ENCODE peak calls at places on chromosomes 16 and 17, in four cellular contexts. One of them, this sample, is unnamed. For H3K4me1, the result is how much of the 10 kb centered on the place peaks cover.

GRCh38 chr17:48610282-48611211 is at the start of gene HOXB7:
- DNase-seq in heart left ventricle: peak
- DNase-seq in mucosa of descending colon: peak
- DNase-seq in H9: peak
- DNase-seq in this sample: peak

GRCh38 chr16:1823821-1824220 is 2.8 kb downstream of the HAGH start:
- DNase-seq in heart left ventricle: no peak
- DNase-seq in mucosa of descending colon: peak
- DNase-seq in H9: peak
- DNase-seq in this sample: peak

GRCh38 chr17:65055708-65056638 is 567 bp downstream of the GNA13 start:
- DNase-seq in heart left ventricle: peak
- DNase-seq in mucosa of descending colon: peak
- DNase-seq in H9: peak
- DNase-seq in this sample: peak

GRCh38 chr16:75065808-75066149 is 50.8 kb downstream of the LDHD start:
- DNase-seq in heart left ventricle: no peak
- DNase-seq in mucosa of descending colon: peak
- DNase-seq in H9: no peak
- DNase-seq in this sample: no peak

GRCh38 chr17:48228720-48229119 is 121.2 kb downstream of the SNX11 start:
- DNase-seq in heart left ventricle: no peak
- DNase-seq in mucosa of descending colon: no peak
- DNase-seq in H9: peak
- DNase-seq in this sample: no peak

GRCh38 chr16:89031715-89032659 is 55.0 kb upstream of the CBFA2T3 start:
- DNase-seq in heart left ventricle: no peak
- DNase-seq in mucosa of descending colon: peak
- DNase-seq in H9: no peak
- DNase-seq in this sample: peak

GRCh38 chr17:35313875-35314409 is 59.5 kb downstream of the SLFN11 start:
- DNase-seq in heart left ventricle: peak
- DNase-seq in mucosa of descending colon: peak
- DNase-seq in H9: peak
- DNase-seq in this sample: peak

GRCh38 chr17:80743181-80743771 is 198.6 kb downstream of the RPTOR start:
- DNase-seq in heart left ventricle: no peak
- DNase-seq in mucosa of descending colon: no peak
- DNase-seq in H9: no peak
- DNase-seq in this sample: no peak

GRCh38 chr17:21286771-21287702 is 2.5 kb downstream of the MAP2K3 start:
- DNase-seq in heart left ventricle: no peak
- DNase-seq in mucosa of descending colon: peak
- DNase-seq in H9: no peak
- DNase-seq in this sample: no peak

GRCh38 chr16:78407191-78407590 is 307.7 kb downstream of the WWOX start:
- DNase-seq in heart left ventricle: no peak
- DNase-seq in mucosa of descending colon: no peak
- DNase-seq in H9: no peak
- DNase-seq in this sample: no peak

GRCh38 chr17:18301081-18301480 is 13.7 kb downstream of the TOP3A start:
- DNase-seq in heart left ventricle: no peak
- DNase-seq in mucosa of descending colon: no peak
- DNase-seq in H9: no peak
- DNase-seq in this sample: no peak

GRCh38 chr17:41406205-41406604 is 8.8 kb upstream of the KRT31 start:
- DNase-seq in heart left ventricle: no peak
- DNase-seq in mucosa of descending colon: no peak
- DNase-seq in H9: no peak
- DNase-seq in this sample: no peak

GRCh38 chr17:55577687-55578086 is 66.4 kb upstream of the SMIM36 start:
- DNase-seq in heart left ventricle: peak
- DNase-seq in mucosa of descending colon: peak
- DNase-seq in H9: no peak
- DNase-seq in this sample: peak

GRCh38 chr17:40564195-40564882 is 933 bp downstream of the CCR7 start:
- DNase-seq in heart left ventricle: no peak
- DNase-seq in mucosa of descending colon: no peak
- DNase-seq in H9: peak
- DNase-seq in this sample: no peak

GRCh38 chr16:54655171-54655590 is 275.5 kb upstream of the IRX5 start:
- DNase-seq in heart left ventricle: peak
- DNase-seq in mucosa of descending colon: no peak
- DNase-seq in H9: no peak
- DNase-seq in this sample: peak

GRCh38 chr16:27426423-27427408 is 24.7 kb downstream of the IL21R start:
- DNase-seq in heart left ventricle: no peak
- DNase-seq in mucosa of descending colon: peak
- DNase-seq in H9: peak
- DNase-seq in this sample: no peak

GRCh38 chr16:74699666-74700065 is 996 bp downstream of the MLKL start:
- DNase-seq in heart left ventricle: no peak
- DNase-seq in mucosa of descending colon: no peak
- DNase-seq in H9: no peak
- DNase-seq in this sample: no peak

GRCh38 chr17:49051269-49051668 is 54.1 kb downstream of the IGF2BP1 start:
- DNase-seq in heart left ventricle: no peak
- DNase-seq in mucosa of descending colon: no peak
- DNase-seq in H9: peak
- DNase-seq in this sample: no peak

GRCh38 chr16:3467920-3468319 is 24.4 kb downstream of the NAA60 start:
- DNase-seq in heart left ventricle: no peak
- DNase-seq in mucosa of descending colon: no peak
- DNase-seq in H9: no peak
- DNase-seq in this sample: no peak

DNA sequence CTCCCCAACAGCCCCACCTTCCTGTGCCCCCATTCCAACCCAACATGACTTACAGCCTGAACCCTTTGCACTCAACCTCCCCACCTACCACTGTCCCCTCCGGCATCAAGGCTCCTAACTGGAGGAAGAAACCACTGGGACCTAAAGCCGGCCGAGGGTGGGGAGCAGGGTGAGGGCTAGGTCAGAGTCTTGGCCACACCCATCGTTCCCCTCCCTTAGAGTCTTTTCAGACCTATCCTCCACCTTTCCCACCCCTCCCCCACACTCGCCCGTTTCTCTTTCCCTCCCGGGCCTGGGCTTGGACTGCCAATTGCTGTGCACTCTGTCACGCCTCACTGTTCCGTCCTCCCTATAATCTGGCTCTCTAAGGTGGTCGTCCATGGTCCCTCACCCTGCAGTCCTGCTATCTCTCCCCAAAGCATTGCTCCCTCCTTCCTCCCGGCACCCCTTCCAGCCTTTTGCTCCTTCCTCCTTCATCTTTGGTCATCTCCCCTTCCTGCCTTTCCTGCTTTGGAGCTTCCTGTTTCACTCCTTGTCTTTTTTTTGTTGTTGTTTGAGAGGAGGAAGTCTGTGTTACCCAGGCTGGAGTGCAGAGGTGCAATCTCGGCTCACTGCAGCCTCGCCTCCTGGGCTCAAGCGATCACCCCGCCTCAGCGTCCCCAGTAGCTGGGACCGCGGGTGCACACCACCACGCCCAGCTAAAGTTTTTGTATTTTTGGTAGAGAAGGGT is 958 bp upstream of the CLDN7 start:
- DNase-seq in heart left ventricle: no peak
- DNase-seq in mucosa of descending colon: peak
- DNase-seq in H9: peak
- DNase-seq in this sample: no peak
- H3K4me1 ChIP-seq in heart left ventricle: under half
- H3K4me1 ChIP-seq in mucosa of descending colon: under half
- H3K4me1 ChIP-seq in H9: under half
- H3K4me1 ChIP-seq in this sample: under half

DNA sequence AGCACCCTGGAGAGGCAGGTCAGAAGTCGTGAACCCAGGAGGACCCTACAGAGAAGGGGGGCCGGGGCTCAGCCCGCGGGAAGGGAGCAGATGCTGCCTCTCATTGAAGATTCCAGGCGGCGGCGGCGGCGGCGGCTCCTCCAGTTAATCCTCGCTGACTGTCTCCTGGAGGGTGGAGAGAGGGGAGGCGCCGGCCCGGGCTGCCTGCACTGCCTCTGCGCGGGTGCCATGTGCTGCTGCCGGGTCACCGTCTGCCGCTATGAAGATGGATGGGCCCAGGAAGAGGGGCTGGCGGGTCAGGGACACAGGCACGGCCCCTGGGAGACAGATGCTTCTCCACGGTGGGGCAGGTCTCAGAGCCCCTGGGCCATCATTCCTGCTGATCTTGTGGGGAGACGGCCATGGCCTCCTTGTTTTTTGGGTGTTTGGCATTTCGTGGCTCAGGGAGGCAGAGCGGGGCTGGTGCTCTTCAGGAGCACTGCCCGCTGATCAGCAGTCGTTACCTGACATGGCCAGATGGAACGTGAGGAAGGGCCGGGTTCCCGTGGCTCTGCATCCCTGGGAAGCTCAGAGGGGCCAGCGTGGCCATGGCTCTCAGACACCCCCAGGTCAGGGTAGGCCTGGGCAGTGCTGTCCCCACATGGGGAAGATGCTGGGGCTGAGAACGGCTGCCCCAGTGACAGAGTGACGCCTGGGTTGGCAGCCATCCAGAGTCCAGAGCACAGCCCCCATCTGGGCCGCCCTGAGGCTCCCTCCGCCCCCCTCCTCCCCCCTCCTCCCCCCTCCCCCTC is 36.1 kb downstream of the GINS2 start:
- DNase-seq in heart left ventricle: no peak
- DNase-seq in mucosa of descending colon: peak
- DNase-seq in H9: no peak
- DNase-seq in this sample: peak
- H3K4me1 ChIP-seq in heart left ventricle: under half
- H3K4me1 ChIP-seq in mucosa of descending colon: under half
- H3K4me1 ChIP-seq in H9: under half
- H3K4me1 ChIP-seq in this sample: under half

DNA sequence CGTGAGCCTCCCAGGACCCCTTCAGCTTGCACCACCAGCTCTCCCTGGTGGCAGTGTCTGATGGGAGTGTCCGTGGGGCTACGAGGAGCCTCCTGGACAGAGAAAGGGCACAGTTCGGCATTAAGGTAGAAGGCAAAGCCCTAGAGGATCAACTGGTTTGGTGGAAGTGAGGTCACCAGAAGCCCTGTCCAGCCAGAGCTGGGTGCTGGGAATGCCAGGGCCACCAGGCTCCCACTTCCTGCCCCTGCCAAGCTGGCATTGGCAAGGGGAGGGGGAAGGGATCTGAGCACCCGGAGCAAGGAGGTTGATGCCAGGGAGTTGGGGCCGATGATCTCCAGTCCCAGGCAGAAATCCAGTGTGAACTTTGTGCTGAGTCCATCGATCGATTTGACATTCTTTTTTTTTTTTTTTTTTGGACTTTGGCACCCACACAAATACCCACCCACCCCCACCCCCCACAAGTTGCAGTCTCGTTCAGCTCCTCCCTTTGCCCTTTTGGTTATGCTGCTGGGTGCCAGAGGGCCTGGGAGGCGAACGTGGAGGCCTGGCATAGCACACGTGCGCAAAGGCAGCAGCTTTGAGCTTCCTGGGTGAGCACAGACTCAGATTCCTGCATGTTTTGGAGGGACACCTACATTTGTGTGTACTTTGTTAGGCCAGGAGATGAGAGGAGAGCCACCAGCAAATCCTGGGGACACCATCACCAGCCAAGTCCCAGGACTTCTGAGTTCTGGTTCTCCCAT is 2.1 kb downstream of the NHERF1 start:
- DNase-seq in heart left ventricle: no peak
- DNase-seq in mucosa of descending colon: peak
- DNase-seq in H9: no peak
- DNase-seq in this sample: no peak
- H3K4me1 ChIP-seq in heart left ventricle: under half
- H3K4me1 ChIP-seq in mucosa of descending colon: under half
- H3K4me1 ChIP-seq in H9: under half
- H3K4me1 ChIP-seq in this sample: half or more

GRCh38 chr17:44543905-44544523 is 13.3 kb upstream of the FZD2 start:
- DNase-seq in heart left ventricle: no peak
- DNase-seq in mucosa of descending colon: no peak
- DNase-seq in H9: no peak
- DNase-seq in this sample: no peak
- H3K4me1 ChIP-seq in heart left ventricle: under half
- H3K4me1 ChIP-seq in mucosa of descending colon: under half
- H3K4me1 ChIP-seq in H9: under half
- H3K4me1 ChIP-seq in this sample: under half

DNA sequence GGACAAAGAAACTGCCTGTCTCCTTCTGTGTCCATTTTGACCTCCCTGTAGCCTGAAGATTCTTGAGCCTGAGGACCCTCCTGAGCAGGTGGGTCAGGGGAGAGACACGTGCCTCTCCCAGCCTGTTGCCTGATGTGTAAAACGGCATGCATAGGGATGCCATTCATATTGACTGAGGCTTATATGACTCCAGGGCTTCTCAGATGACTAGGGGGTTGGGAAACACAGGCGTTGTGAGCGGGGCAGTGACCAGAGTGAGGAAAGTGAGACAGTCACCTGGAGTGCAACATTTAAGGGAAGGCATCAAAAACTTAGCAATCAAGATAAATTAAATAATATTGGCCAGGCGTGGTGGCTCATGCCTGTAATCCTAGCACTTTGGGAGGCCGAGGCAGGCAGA is 5.1 kb upstream of the SLC16A5 start:
- DNase-seq in heart left ventricle: no peak
- DNase-seq in mucosa of descending colon: no peak
- DNase-seq in H9: no peak
- DNase-seq in this sample: no peak
- H3K4me1 ChIP-seq in heart left ventricle: under half
- H3K4me1 ChIP-seq in mucosa of descending colon: under half
- H3K4me1 ChIP-seq in H9: under half
- H3K4me1 ChIP-seq in this sample: under half

DNA sequence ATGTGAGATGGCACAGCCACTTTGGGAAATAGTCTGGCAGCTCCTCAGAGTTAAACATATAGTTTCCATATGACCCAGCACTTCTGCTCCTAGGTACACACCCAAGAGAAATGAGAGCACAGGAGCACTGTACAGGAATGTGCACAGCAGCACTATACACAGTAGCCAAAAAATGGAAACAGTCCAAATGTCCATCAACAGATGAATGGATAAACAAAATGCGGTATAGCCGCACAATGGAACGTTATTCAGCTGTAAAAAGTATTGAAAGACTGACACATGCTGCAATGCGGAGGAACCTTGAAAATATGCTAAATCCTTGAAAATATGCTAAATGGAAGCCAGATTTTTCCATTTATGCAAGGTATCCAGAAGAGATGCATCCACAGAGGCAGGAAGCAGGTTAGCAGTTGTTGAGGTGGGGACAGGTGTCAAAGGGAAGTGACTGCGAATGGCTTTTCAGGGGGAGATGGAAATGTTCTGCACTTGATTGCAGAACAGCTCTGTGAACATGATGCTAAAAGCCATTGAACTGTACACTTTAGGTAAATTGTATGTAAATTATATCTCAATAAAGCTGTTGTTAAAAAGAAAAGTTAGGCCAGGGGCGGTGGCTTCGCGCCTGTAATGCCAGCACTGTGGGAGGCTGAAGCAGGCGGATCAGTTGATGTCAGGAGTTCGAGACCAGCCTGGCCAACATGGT is 80.7 kb downstream of the MPRIP start:
- DNase-seq in heart left ventricle: no peak
- DNase-seq in mucosa of descending colon: no peak
- DNase-seq in H9: no peak
- DNase-seq in this sample: no peak
- H3K4me1 ChIP-seq in heart left ventricle: under half
- H3K4me1 ChIP-seq in mucosa of descending colon: under half
- H3K4me1 ChIP-seq in H9: under half
- H3K4me1 ChIP-seq in this sample: half or more